ENCODE peak calls at places on chromosomes 4 and X, in nine cellular contexts. Q is uterus; F is neuronal stem cell; I is pancreas; C is colonic mucosa; B is K562; Y is effector memory CD4-positive, alpha-beta T cell; S is CD8-positive, alpha-beta T cell; D is tibial nerve. N is an unnamed sample.

GRCh38 chrX:43728002-43728401 is 71.9 kb downstream of the MAOA start:
- DNase-seq in S (no peak), Y (no peak), D (no peak), F (no peak), Q (no peak), B (no peak), C (no peak), I (no peak), N (no peak)

GRCh38 chrX:57905141-57905540 is 5.1 kb downstream of the ZXDA start:
- DNase-seq in S (no peak), Q (no peak), Y (no peak), I (no peak), D (no peak), B (no peak), F (no peak), C (no peak), N (no peak)

GRCh38 chr4:85968945-85969830 is 390.7 kb downstream of the MAPK10 start:
- DNase-seq in C (no peak), D (no peak), S (no peak), B (no peak), F (peak; percentile 24), I (no peak), Y (no peak), Q (no peak), N (no peak)

GRCh38 chr4:11428701-11429571 is at the start of gene HS3ST1:
- DNase-seq in D (peak; percentile 71), C (peak; percentile 91), B (no peak), I (peak; percentile 42), S (no peak), Q (peak; percentile 71), F (peak; percentile 64), Y (peak; percentile 2), N (peak; percentile 80)

GRCh38 chr4:126405369-126405982 is 1090.7 kb downstream of the FAT4 start:
- DNase-seq in C (no peak), Y (no peak), D (no peak), I (no peak), Q (no peak), B (no peak), F (no peak), S (no peak), N (no peak)

GRCh38 chr4:152590179-152591031 is 54.5 kb upstream of the FBXW7 start:
- DNase-seq in Y (no peak), B (no peak), Q (no peak), C (no peak), F (no peak), S (no peak), I (no peak), D (no peak), N (no peak)

GRCh38 chr4:22356996-22357596 is 158.8 kb downstream of the ADGRA3 start:
- DNase-seq in C (no peak), Y (no peak), F (no peak), I (no peak), Q (no peak), B (no peak), S (no peak), D (no peak), N (no peak)

GRCh38 chr4:152665691-152666410 is 13.9 kb downstream of the TMEM154 start:
- DNase-seq in C (no peak), S (no peak), D (no peak), I (no peak), F (no peak), Y (no peak), B (no peak), Q (no peak), N (no peak)

GRCh38 chrX:13257223-13258051 is 62.4 kb downstream of the ATXN3L start:
- DNase-seq in I (no peak), Y (no peak), S (no peak), F (no peak), B (no peak), C (no peak), D (no peak), Q (no peak), N (no peak)

GRCh38 chr4:76782837-76783236 is 115.1 kb downstream of the SOWAHB start:
- DNase-seq in Q (no peak), C (no peak), I (no peak), B (no peak), Y (no peak), D (no peak), S (no peak), F (no peak), N (no peak)

GRCh38 chr4:8345053-8345945 is 75.7 kb downstream of the HTRA3 start:
- DNase-seq in B (no peak), Q (no peak), C (no peak), Y (no peak), I (no peak), S (no peak), F (no peak), D (no peak), N (no peak)

GRCh38 chr4:8343051-8343966 is 73.8 kb downstream of the HTRA3 start:
- DNase-seq in Y (no peak), I (no peak), D (no peak), Q (peak; percentile 45), C (no peak), S (no peak), B (no peak), F (no peak), N (no peak)

GRCh38 chr4:8344387-8344786 is 74.8 kb downstream of the HTRA3 start:
- DNase-seq in I (no peak), D (no peak), C (no peak), B (no peak), S (no peak), Q (no peak), F (no peak), Y (no peak), N (no peak)

GRCh38 chr4:8342651-8343050 is 73.1 kb downstream of the HTRA3 start:
- DNase-seq in S (no peak), D (no peak), I (no peak), Y (no peak), Q (no peak), C (no peak), B (no peak), F (no peak), N (no peak)

GRCh38 chr4:8343967-8344331 is 74.4 kb downstream of the HTRA3 start:
- DNase-seq in F (no peak), Y (no peak), B (no peak), I (no peak), Q (no peak), C (no peak), S (no peak), D (no peak), N (no peak)
- H3K36me3 ChIP-seq in F (no peaks in the 10 kb centered on the region), Y (no peaks in the 10 kb centered on the region), B (no peaks in the 10 kb centered on the region), I (no peaks in the 10 kb centered on the region), Q (no peaks in the 10 kb centered on the region), C (no peaks in the 10 kb centered on the region), S (no peaks in the 10 kb centered on the region), D (no peaks in the 10 kb centered on the region), N (no peaks in the 10 kb centered on the region)

GRCh38 chrX:136170109-136170800 is 22.9 kb downstream of the FHL1 start:
- DNase-seq in I (no peak), C (no peak), Q (no peak), Y (no peak), B (no peak), F (no peak), D (no peak), S (no peak), N (no peak)
- H3K27ac ChIP-seq in I (no peak overlapping the region), C (peak overlapping the region; percentile 43), Q (peak overlapping the region; percentile 88), Y (no peak overlapping the region), B (no peak overlapping the region), F (no peak overlapping the region), D (peak overlapping the region; percentile 64), S (no peak overlapping the region), N (peak overlapping the region; percentile 61)

GRCh38 chr4:183255487-183255886 is 64.6 kb downstream of the CLDN22 start:
- DNase-seq in S (no peak), C (no peak), I (no peak), Y (no peak), F (no peak), Q (no peak), D (no peak), B (no peak), N (no peak)

GRCh38 chr4:183253451-183253850 is 66.6 kb downstream of the CLDN22 start:
- DNase-seq in D (no peak), F (no peak), C (no peak), B (no peak), I (no peak), Y (no peak), S (no peak), Q (no peak), N (no peak)

GRCh38 chr4:183250831-183251230 is 69.2 kb downstream of the CLDN22 start:
- DNase-seq in I (no peak), Q (no peak), Y (no peak), D (no peak), B (no peak), C (no peak), F (no peak), S (no peak), N (no peak)

GRCh38 chr4:183254162-183254561 is 65.9 kb downstream of the CLDN22 start:
- DNase-seq in S (no peak), C (no peak), B (no peak), Y (no peak), I (no peak), D (no peak), F (no peak), Q (no peak), N (no peak)

GRCh38 chr4:183252959-183253358 is 67.1 kb downstream of the CLDN22 start:
- DNase-seq in I (no peak), Y (no peak), F (no peak), C (no peak), Q (no peak), S (no peak), B (no peak), D (no peak), N (no peak)
- H3K36me3 ChIP-seq in I (peaks cover 7% of the 10 kb centered on the region), Y (no peaks in the 10 kb centered on the region), F (peaks cover 67% of the 10 kb centered on the region), C (no peaks in the 10 kb centered on the region), Q (no peaks in the 10 kb centered on the region), S (no peaks in the 10 kb centered on the region), B (peaks cover 24% of the 10 kb centered on the region), D (no peaks in the 10 kb centered on the region), N (peaks cover 18% of the 10 kb centered on the region)

GRCh38 chr4:53537606-53538005 is 53.7 kb downstream of the LNX1 start:
- DNase-seq in B (no peak), I (no peak), Y (no peak), D (no peak), S (no peak), F (no peak), C (peak; percentile 18), Q (no peak), N (no peak)

GRCh38 chr4:53532521-53532920 is 58.8 kb downstream of the LNX1 start:
- DNase-seq in I (no peak), F (no peak), S (no peak), Q (no peak), C (no peak), B (no peak), Y (no peak), D (no peak), N (no peak)

GRCh38 chr4:53534684-53535083 is 56.6 kb downstream of the LNX1 start:
- DNase-seq in S (no peak), Y (no peak), B (no peak), F (no peak), C (no peak), D (no peak), I (no peak), Q (no peak), N (no peak)

GRCh38 chr4:53536328-53536727 is 55.0 kb downstream of the LNX1 start:
- DNase-seq in D (no peak), Y (no peak), C (no peak), Q (no peak), S (no peak), F (no peak), I (no peak), B (no peak), N (no peak)

DNA sequence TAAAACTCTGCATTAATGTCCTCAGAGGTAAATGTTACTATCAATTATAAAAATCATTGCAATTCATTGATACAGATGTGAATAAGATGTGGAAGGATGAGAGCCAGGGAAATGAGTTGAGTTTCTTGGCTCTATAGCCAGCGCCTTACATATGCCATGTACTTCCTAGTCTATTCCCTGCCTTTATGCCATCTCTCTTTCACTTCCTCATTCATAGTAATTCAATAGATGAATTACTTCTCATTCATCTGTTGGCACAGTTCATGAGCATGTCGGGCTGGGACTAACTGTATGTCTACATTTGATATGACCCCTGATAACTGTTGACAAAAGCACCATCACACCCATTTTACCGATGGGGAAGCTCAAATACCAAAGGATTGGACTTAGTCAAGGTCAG is 55.7 kb downstream of the LNX1 start:
- DNase-seq in F (no peak), I (no peak), B (no peak), Q (no peak), S (no peak), Y (no peak), D (no peak), C (no peak), N (no peak)
- H3K27ac ChIP-seq in F (no peak overlapping the region), I (no peak overlapping the region), B (no peak overlapping the region), Q (no peak overlapping the region), S (no peak overlapping the region), Y (no peak overlapping the region), D (no peak overlapping the region), C (no peak overlapping the region), N (no peak overlapping the region)

N was measured in lung.